ENCODE peak calls at places on chromosomes 4 and X, in six cellular contexts. M is fibroblast of lung; R is activated CD8-positive, alpha-beta T cell treated with anti-CD3 and anti-CD28 coated beads, Interleukin-2, amount 10 ng/mL, durations not matched to agents 7 days and 5 days; G is NCI-H1092 treated with DMSO at 0.1 percent for 48 hours; K is stimulated activated CD4-positive, alpha-beta T cell treated with anti-CD3 and anti-CD28 coated beads, TNF-alpha, amount 100 ng/mL, for 1 hour; L is GM13976. A is an unnamed sample.

GRCh38 chr4:187270154-187270553 is 546.5 kb upstream of the FAT1 start:
- DNase-seq in R (no peak), L (no peak), G (no peak), K (no peak), M (no peak), A (no peak)

GRCh38 chrX:101417981-101418841 is 10.2 kb downstream of the HNRNPH2 start:
- DNase-seq in M (peak), R (peak), K (no peak), L (peak), G (peak), A (peak)

GRCh38 chr4:174763454-174764104 is 65.5 kb downstream of the GLRA3 start:
- DNase-seq in R (no peak), K (no peak), L (no peak), M (peak), G (no peak), A (no peak)

GRCh38 chrX:123184858-123185251 is 777 bp downstream of the GRIA3 start:
- DNase-seq in L (peak), R (no peak), M (no peak), G (no peak), K (no peak), A (no peak)

GRCh38 chr4:45063701-45064100 is 337.3 kb upstream of the GNPDA2 start:
- DNase-seq in L (no peak), K (no peak), G (no peak), R (no peak), M (no peak), A (no peak)

GRCh38 chrX:122094611-122095010 is 1047.2 kb downstream of the GLUD2 start:
- DNase-seq in M (peak), R (no peak), K (no peak), G (no peak), L (no peak), A (no peak)

GRCh38 chrX:1386338-1387127 is 5.4 kb downstream of the SLC25A6 start:
- DNase-seq in M (no peak), L (peak), G (no peak), K (no peak), R (no peak), A (no peak)

GRCh38 chr4:86926428-86927086 is 8.3 kb upstream of the AFF1 start:
- DNase-seq in L (no peak), G (no peak), M (peak), R (no peak), K (no peak), A (no peak)

GRCh38 chr4:119314356-119314755 is 7.6 kb downstream of the FABP2 start:
- DNase-seq in G (peak), K (no peak), M (peak), R (peak), L (peak), A (peak)

GRCh38 chr4:155403886-155404285 is 27.1 kb upstream of the MAP9 start:
- DNase-seq in L (no peak), R (no peak), M (peak), K (no peak), G (peak), A (no peak)

GRCh38 chr4:113684534-113685091 is 76.9 kb downstream of the CAMK2D start:
- DNase-seq in R (no peak), K (no peak), M (peak), G (no peak), L (no peak), A (no peak)

GRCh38 chr4:7806080-7806630 is 133.5 kb downstream of the AFAP1 start:
- DNase-seq in G (no peak), K (no peak), R (no peak), L (no peak), M (peak), A (no peak)

GRCh38 chrX:134836497-134836968 is 154.3 kb upstream of the SMIM10 start:
- DNase-seq in M (peak), L (no peak), R (no peak), K (no peak), G (no peak), A (no peak)

GRCh38 chr4:147311956-147312355 is 168.9 kb upstream of the EDNRA start:
- DNase-seq in M (no peak), G (no peak), L (no peak), K (no peak), R (no peak), A (no peak)

GRCh38 chrX:102976290-102976689 is 39.2 kb downstream of the RAB40AL start:
- DNase-seq in G (no peak), R (no peak), K (no peak), M (peak), L (no peak), A (no peak)

GRCh38 chrX:25028726-25029125 is 13.0 kb upstream of the ARX start:
- DNase-seq in M (peak), K (no peak), R (no peak), G (no peak), L (no peak), A (no peak)

GRCh38 chr4:1206299-1207156 is 34.1 kb upstream of the SPON2 start:
- DNase-seq in R (no peak), G (no peak), M (no peak), K (no peak), L (no peak), A (no peak)

GRCh38 chrX:13142891-13143290 is 98.5 kb upstream of the FAM9C start:
- DNase-seq in R (no peak), G (no peak), K (no peak), L (no peak), M (no peak), A (no peak)

GRCh38 chrX:50067435-50068292 is 133.1 kb downstream of the AKAP4 start:
- DNase-seq in L (no peak), K (no peak), G (peak), M (peak), R (no peak), A (no peak)

GRCh38 chrX:21678059-21678458 is 19.9 kb upstream of the KLHL34 start:
- DNase-seq in L (no peak), K (no peak), R (no peak), G (no peak), M (no peak), A (no peak)

GRCh38 chrX:136061302-136061701 is 76.1 kb downstream of the SLC9A6 start:
- DNase-seq in R (no peak), G (no peak), M (no peak), L (no peak), K (no peak), A (no peak)

GRCh38 chr4:146981651-146982050 is 36.0 kb upstream of the TTC29 start:
- DNase-seq in K (no peak), L (no peak), G (no peak), M (peak), R (no peak), A (no peak)

GRCh38 chr4:154953691-154954090 is 172.6 kb downstream of the RBM46 start:
- DNase-seq in R (no peak), G (no peak), M (no peak), L (no peak), K (no peak), A (no peak)

GRCh38 chrX:141724186-141724585 is 25.6 kb upstream of the SPANXD start:
- DNase-seq in M (peak), G (no peak), R (no peak), K (no peak), L (no peak), A (no peak)

GRCh38 chr4:13299343-13299742 is 184.8 kb downstream of the RAB28 start:
- DNase-seq in M (no peak), L (no peak), K (no peak), G (no peak), R (no peak), A (no peak)

GRCh38 chrX:14501312-14501711 is 28.0 kb upstream of the GLRA2 start:
- DNase-seq in L (no peak), G (no peak), K (no peak), R (no peak), M (no peak), A (no peak)

GRCh38 chr4:4666187-4666586 is 124.3 kb upstream of the STX18 start:
- DNase-seq in R (no peak), K (no peak), M (no peak), G (no peak), L (no peak), A (no peak)

GRCh38 chr4:140150636-140150885 is 3.4 kb downstream of the MAML3 start:
- DNase-seq in R (no peak), L (no peak), G (peak), K (no peak), M (no peak), A (no peak)

GRCh38 chrX:129718701-129719100 is 20.1 kb upstream of the XPNPEP2 start:
- DNase-seq in L (no peak), G (no peak), M (no peak), R (no peak), K (no peak), A (no peak)

GRCh38 chr4:23958749-23959148 is 68.9 kb upstream of the PPARGC1A start:
- DNase-seq in R (no peak), L (no peak), G (no peak), M (no peak), K (no peak), A (no peak)

GRCh38 chr4:87865960-87866598 is 33.3 kb downstream of the MEPE start:
- DNase-seq in M (peak), R (no peak), L (no peak), K (no peak), G (no peak), A (no peak)

GRCh38 chrX:41066391-41066790 is 18.9 kb upstream of the USP9X start:
- DNase-seq in R (no peak), K (no peak), G (no peak), M (no peak), L (no peak), A (no peak)

GRCh38 chr4:47543331-47543730 is 58.3 kb downstream of the ATP10D start:
- DNase-seq in K (no peak), R (no peak), G (no peak), M (peak), L (no peak), A (no peak)

GRCh38 chr4:51862199-51862598 is 19.2 kb downstream of the DCUN1D4 start:
- DNase-seq in M (no peak), K (no peak), G (no peak), R (no peak), L (no peak), A (no peak)

GRCh38 chr4:71304289-71304850 is 34.5 kb upstream of the SLC4A4 start:
- DNase-seq in M (peak), L (no peak), G (no peak), R (no peak), K (no peak), A (no peak)

GRCh38 chr4:184825394-184826314 is at the start of gene ACSL1:
- DNase-seq in R (peak), M (peak), L (peak), G (peak), K (peak), A (peak)

GRCh38 chr4:27910227-27910626 is 1049.6 kb downstream of the STIM2 start:
- DNase-seq in R (no peak), K (no peak), G (no peak), L (no peak), M (no peak), A (no peak)

GRCh38 chr4:96603635-96604034 is 763.7 kb downstream of the PDHA2 start:
- DNase-seq in M (no peak), L (no peak), R (no peak), G (no peak), K (no peak), A (no peak)